ENCODE peak calls at places on chromosome 3, in four cellular contexts. Y, O, L and B are unnamed samples. For H3K4me1, the result is how much of the 10 kb centered on the place peaks cover.

GRCh38 chr3:169812124-169812843 is 386 bp upstream of the LRRIQ4 start:
- DNase-seq in L (peak), O (peak), Y (peak), B (no peak)

GRCh38 chr3:52530918-52531635 is 2.6 kb downstream of the NT5DC2 start:
- DNase-seq in L (no peak), O (peak), Y (no peak), B (no peak)

GRCh38 chr3:175238848-175239247 is 379.7 kb downstream of the NAALADL2 start:
- DNase-seq in O (no peak), L (no peak), Y (no peak), B (no peak)

GRCh38 chr3:53027254-53027844 is 18.5 kb downstream of the SFMBT1 start:
- DNase-seq in O (no peak), Y (no peak), L (no peak), B (peak)

GRCh38 chr3:128277378-128278049 is 124.2 kb downstream of the EEFSEC start:
- DNase-seq in L (no peak), Y (no peak), O (no peak), B (no peak)

GRCh38 chr3:182568756-182569155 is 224.5 kb upstream of the ATP11B start:
- DNase-seq in L (no peak), O (no peak), Y (no peak), B (no peak)

GRCh38 chr3:158918008-158918407 is 116.2 kb downstream of the MFSD1 start:
- DNase-seq in L (no peak), O (no peak), Y (no peak), B (peak)

GRCh38 chr3:71684752-71685151 is 40.5 kb downstream of the EIF4E3 start:
- DNase-seq in L (no peak), O (peak), Y (no peak), B (no peak)

GRCh38 chr3:183148056-183148455 is 14.5 kb downstream of the LAMP3 start:
- DNase-seq in O (no peak), L (no peak), Y (no peak), B (no peak)

GRCh38 chr3:39639344-39640236 is 169.8 kb upstream of the MYRIP start:
- DNase-seq in L (no peak), O (no peak), Y (no peak), B (no peak)

GRCh38 chr3:153026026-153026425 is 136.0 kb upstream of the RAP2B start:
- DNase-seq in Y (no peak), L (no peak), O (no peak), B (no peak)

GRCh38 chr3:123319760-123320159 is 118.0 kb downstream of the SEC22A start:
- DNase-seq in O (no peak), Y (peak), L (no peak), B (no peak)

GRCh38 chr3:122356402-122356801 is 26.6 kb downstream of the MIX23 start:
- DNase-seq in O (peak), Y (no peak), L (no peak), B (no peak)

GRCh38 chr3:79497447-79498111 is 270.2 kb downstream of the ROBO1 start:
- DNase-seq in Y (no peak), O (no peak), L (no peak), B (no peak)

GRCh38 chr3:198030125-198030524 is 70.1 kb downstream of the LMLN start:
- DNase-seq in L (no peak), O (no peak), Y (no peak), B (no peak)

GRCh38 chr3:133633439-133633838 is 28.3 kb downstream of the TOPBP1 start:
- DNase-seq in O (no peak), L (no peak), Y (no peak), B (no peak)

GRCh38 chr3:117473981-117474563 is 764.5 kb downstream of the TUSC7 start:
- DNase-seq in O (no peak), L (no peak), Y (no peak), B (no peak)

GRCh38 chr3:87311309-87311708 is 34.9 kb upstream of the POU1F1 start:
- DNase-seq in O (no peak), L (no peak), Y (no peak), B (no peak)

GRCh38 chr3:87305517-87305916 is 29.1 kb upstream of the POU1F1 start:
- DNase-seq in O (no peak), Y (no peak), L (no peak), B (no peak)

GRCh38 chr3:87313641-87314040 is 37.3 kb upstream of the POU1F1 start:
- DNase-seq in Y (no peak), L (no peak), O (no peak), B (no peak)

GRCh38 chr3:87309601-87310000 is 33.2 kb upstream of the POU1F1 start:
- DNase-seq in Y (no peak), L (no peak), O (no peak), B (no peak)

DNA sequence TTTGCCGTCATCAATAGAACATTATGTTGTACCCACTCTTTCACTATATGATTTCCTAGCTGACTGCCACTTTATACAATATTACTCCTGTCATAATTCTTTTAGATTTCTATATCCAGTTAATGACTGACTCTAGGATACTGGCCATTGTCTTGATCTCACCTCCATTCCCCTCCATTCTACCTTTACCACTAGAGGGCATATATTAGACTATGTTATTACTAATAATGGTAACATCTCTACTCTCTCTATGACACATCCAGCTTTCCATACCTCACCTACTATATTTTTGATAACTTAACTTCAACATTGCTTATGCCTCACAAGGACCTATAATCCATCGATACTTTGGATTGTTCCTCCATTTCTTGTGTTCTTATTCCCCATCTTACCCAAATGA is 31.4 kb upstream of the POU1F1 start:
- DNase-seq in L (no peak), Y (no peak), O (no peak), B (no peak)
- TF ChIP-seq CTCF in L (no peak), Y (no peak), O (no peak), B (no peak)

DNA sequence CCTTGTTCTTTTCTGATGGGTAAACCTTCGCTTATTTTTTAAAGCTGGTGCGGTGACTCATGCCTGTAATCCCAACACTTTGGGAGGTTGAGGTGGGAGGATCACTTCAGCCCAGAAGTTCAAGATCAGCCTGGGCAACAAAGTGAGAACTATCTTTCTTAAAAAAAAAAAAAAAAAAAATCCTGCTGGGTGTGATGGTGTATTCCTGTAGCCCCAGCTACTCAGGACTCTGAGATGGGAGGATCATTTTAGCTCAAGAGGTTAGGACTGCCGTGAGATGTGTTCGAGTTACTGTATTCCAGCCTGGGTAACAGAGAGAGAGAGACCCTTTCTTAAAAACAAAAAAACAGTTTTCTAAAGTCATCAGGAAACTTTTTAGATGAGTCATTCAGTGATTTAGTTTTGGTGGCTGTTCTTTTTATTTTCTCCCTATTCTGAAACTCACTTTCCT is 37.7 kb downstream of the SLMAP start:
- DNase-seq in L (no peak), Y (no peak), O (no peak), B (no peak)
- H3K27ac ChIP-seq in L (no peak), Y (no peak), O (peak), B (no peak)

GRCh38 chr3:44338828-44339127 is 212 bp downstream of the TCAIM start:
- DNase-seq in O (no peak), Y (no peak), L (no peak), B (no peak)

GRCh38 chr3:44339990-44340389 is 1.4 kb downstream of the TCAIM start:
- DNase-seq in O (no peak), Y (no peak), L (no peak), B (no peak)

GRCh38 chr3:44337253-44337652 is 1.3 kb upstream of the TCAIM start:
- DNase-seq in Y (no peak), O (no peak), L (no peak), B (no peak)

GRCh38 chr3:44338010-44338827 is at the start of gene TCAIM:
- DNase-seq in O (peak), Y (peak), L (peak), B (peak)

GRCh38 chr3:44339181-44339741 is 695 bp downstream of the TCAIM start:
- DNase-seq in L (no peak), Y (no peak), O (no peak), B (no peak)
- H3K4me1 ChIP-seq in L (under half), Y (under half), O (under half), B (under half)

GRCh38 chr3:105649469-105649868 is 219.3 kb downstream of the CBLB start:
- DNase-seq in L (no peak), Y (no peak), O (no peak), B (no peak)

GRCh38 chr3:105656607-105657504 is 212.0 kb downstream of the CBLB start:
- DNase-seq in Y (no peak), L (no peak), O (no peak), B (no peak)

GRCh38 chr3:105653161-105653560 is 215.7 kb downstream of the CBLB start:
- DNase-seq in Y (no peak), L (no peak), O (no peak), B (no peak)

DNA sequence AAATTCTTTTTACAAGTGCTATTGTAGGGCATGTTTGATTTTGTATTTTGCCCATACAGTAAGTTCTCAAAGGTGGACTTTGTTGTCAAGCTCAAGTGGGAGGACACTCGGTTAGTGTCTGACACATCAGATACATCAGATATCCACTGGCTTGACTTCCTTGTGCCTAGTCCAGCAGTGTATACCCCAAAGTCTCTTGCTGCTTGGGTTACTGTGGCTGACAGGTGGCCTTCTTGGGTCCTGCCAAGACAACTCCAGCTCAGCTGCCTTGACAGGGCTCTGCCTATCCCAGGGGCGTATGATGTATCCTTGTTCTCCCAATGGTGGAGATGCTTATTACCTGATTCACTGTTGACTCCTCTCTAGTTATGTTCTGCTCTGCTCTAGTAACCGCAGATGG is 214.9 kb downstream of the CBLB start:
- DNase-seq in Y (no peak), L (no peak), O (no peak), B (no peak)
- TF ChIP-seq CTCF in Y (no peak), L (no peak), O (no peak), B (no peak)

GRCh38 chr3:156536524-156537316 is 18.2 kb downstream of the SSR3 start:
- DNase-seq in L (no peak), Y (no peak), O (no peak), B (no peak)
- H3K27ac ChIP-seq in L (no peak), Y (no peak), O (no peak), B (peak)

GRCh38 chr3:149581248-149581647 is 76.6 kb downstream of the WWTR1 start:
- DNase-seq in O (no peak), L (no peak), Y (no peak), B (no peak)

GRCh38 chr3:149579838-149580542 is 77.8 kb downstream of the WWTR1 start:
- DNase-seq in Y (no peak), O (no peak), L (no peak), B (no peak)

GRCh38 chr3:149584236-149584635 is 73.6 kb downstream of the WWTR1 start:
- DNase-seq in O (no peak), L (no peak), Y (no peak), B (no peak)

GRCh38 chr3:149582395-149582794 is 75.4 kb downstream of the WWTR1 start:
- DNase-seq in Y (no peak), O (no peak), L (no peak), B (no peak)

GRCh38 chr3:149581681-149582349 is 76.0 kb downstream of the WWTR1 start:
- DNase-seq in Y (no peak), L (no peak), O (peak), B (no peak)
- H3K4me1 ChIP-seq in Y (half or more), L (under half), O (under half), B (half or more)

GRCh38 chr3:126103121-126104027 is 19.4 kb upstream of the SLC41A3 start:
- DNase-seq in O (no peak), Y (no peak), L (no peak), B (peak)
- TF ChIP-seq CTCF in O (no peak), Y (no peak), L (no peak), B (no peak)